ENCODE peak calls at places on chromosomes 6 and 20, in nine cellular contexts. C is GM19239; R is OCI-LY7; X is T-helper 9 cell; V is fibroblast of the aortic adventitia; J is smooth muscle cell of the brain vasculature; F is activated CD4-positive, alpha-beta T cell treated with anti-CD3 and anti-CD28 coated beads, Interleukin-2, amount 50 U/mL, for 24 hours; K is GM23338; M is CD8-positive, alpha-beta T cell. S is an unnamed sample.

GRCh38 chr6:5153186-5153585 is 68.0 kb downstream of the PPP1R3G start:
- DNase-seq in C (no peak), R (no peak), X (no peak), V (no peak), J (no peak), F (no peak), K (no peak), M (no peak), S (no peak)

GRCh38 chr20:57442888-57443239 is 51.7 kb downstream of the RBM38 start:
- DNase-seq in C (no peak), R (no peak), X (no peak), V (no peak), J (no peak), F (no peak), K (no peak), M (no peak), S (no peak)

GRCh38 chr6:22892452-22892851 is 323.1 kb downstream of the HDGFL1 start:
- DNase-seq in C (no peak), R (no peak), X (no peak), V (peak; percentile 98), J (peak; percentile 51), F (no peak), K (no peak), M (no peak), S (no peak)

GRCh38 chr6:159929819-159930218 is 39.0 kb downstream of the MAS1 start:
- DNase-seq in C (no peak), R (no peak), X (peak; percentile 68), V (no peak), J (no peak), F (peak; percentile 23), K (no peak), M (peak; percentile 24), S (no peak)

GRCh38 chr6:39496951-39497350 is 174.4 kb upstream of the KCNK16 start:
- DNase-seq in C (no peak), R (no peak), X (no peak), V (peak; percentile 4), J (no peak), F (no peak), K (no peak), M (no peak), S (no peak)

GRCh38 chr20:13037727-13038126 is 29.0 kb downstream of the SPTLC3 start:
- DNase-seq in C (no peak), R (no peak), X (no peak), V (no peak), J (no peak), F (no peak), K (no peak), M (no peak), S (no peak)

GRCh38 chr6:113651120-113651519 is 206.0 kb upstream of the MARCKS start:
- DNase-seq in C (no peak), R (no peak), X (no peak), V (no peak), J (no peak), F (no peak), K (no peak), M (no peak), S (no peak)

GRCh38 chr6:56324396-56324795 is 77.0 kb upstream of the COL21A1 start:
- DNase-seq in C (no peak), R (no peak), X (no peak), V (no peak), J (no peak), F (no peak), K (no peak), M (no peak), S (no peak)

GRCh38 chr6:122289721-122290501 is 109.5 kb upstream of the HSF2 start:
- DNase-seq in C (no peak), R (no peak), X (no peak), V (peak; percentile 52), J (no peak), F (no peak), K (peak; percentile 76), M (no peak), S (no peak)

GRCh38 chr20:14093652-14094051 is 98.3 kb downstream of the MACROD2 start:
- DNase-seq in C (no peak), R (no peak), X (no peak), V (no peak), J (no peak), F (no peak), K (no peak), M (no peak), S (no peak)

GRCh38 chr6:74075323-74075722 is 379.3 kb downstream of the CD109 start:
- DNase-seq in C (no peak), R (no peak), X (no peak), V (peak; percentile 87), J (no peak), F (no peak), K (no peak), M (no peak), S (no peak)

GRCh38 chr20:36752582-36752981 is 6.7 kb upstream of the NDRG3 start:
- DNase-seq in C (no peak), R (no peak), X (no peak), V (no peak), J (no peak), F (no peak), K (no peak), M (no peak), S (no peak)

GRCh38 chr20:63708301-63709148 is 686 bp downstream of the ZGPAT start:
- DNase-seq in C (peak; percentile 36), R (no peak), X (no peak), V (no peak), J (no peak), F (no peak), K (peak; percentile 52), M (no peak), S (no peak)

GRCh38 chr20:44433751-44434538 is 41.7 kb upstream of the TTPAL start:
- DNase-seq in C (no peak), R (no peak), X (no peak), V (no peak), J (no peak), F (no peak), K (no peak), M (no peak), S (no peak)

GRCh38 chr20:16175322-16175721 is 397.9 kb downstream of the KIF16B start:
- DNase-seq in C (peak; percentile 18), R (no peak), X (no peak), V (no peak), J (no peak), F (no peak), K (no peak), M (peak; percentile 17), S (no peak)

GRCh38 chr6:38161754-38162492 is 342.4 kb downstream of the ZFAND3 start:
- DNase-seq in C (no peak), R (no peak), X (no peak), V (no peak), J (no peak), F (no peak), K (no peak), M (no peak), S (no peak)

GRCh38 chr20:58399926-58400325 is 10.9 kb downstream of the VAPB start:
- DNase-seq in C (no peak), R (no peak), X (no peak), V (no peak), J (no peak), F (no peak), K (peak; percentile 62), M (no peak), S (no peak)

GRCh38 chr6:140736227-140736626 is 1361.8 kb upstream of the CITED2 start:
- DNase-seq in C (no peak), R (no peak), X (no peak), V (peak; percentile 83), J (peak; percentile 61), F (no peak), K (no peak), M (no peak), S (no peak)

GRCh38 chr6:7154341-7155139 is 46.8 kb downstream of the RREB1 start:
- DNase-seq in C (no peak), R (no peak), X (no peak), V (no peak), J (no peak), F (no peak), K (no peak), M (no peak), S (no peak)

GRCh38 chr6:67886036-67886707 is 748.9 kb upstream of the ADGRB3 start:
- DNase-seq in C (no peak), R (no peak), X (no peak), V (no peak), J (no peak), F (no peak), K (no peak), M (no peak), S (no peak)

S was measured in GM18507.